ENCODE peak calls at places on chromosome 7, in four cellular contexts. P is HepG2, H is K562, V is GM12878. K is an unnamed sample.

GRCh38 chr7:113684165-113684564 is 234.6 kb downstream of the PPP1R3A start:
- DNase-seq in P (no peak), H (no peak), V (no peak), K (no peak)

GRCh38 chr7:34823650-34824258 is 165.7 kb downstream of the NPSR1 start:
- DNase-seq in P (peak), H (peak), V (no peak), K (peak)

GRCh38 chr7:157674027-157674714 is 337.4 kb downstream of the DNAJB6 start:
- DNase-seq in P (no peak), H (no peak), V (no peak), K (no peak)

GRCh38 chr7:117405519-117405918 is 21.8 kb downstream of the ASZ1 start:
- DNase-seq in P (no peak), H (no peak), V (no peak), K (no peak)

GRCh38 chr7:50729962-50730361 is 52.7 kb downstream of the GRB10 start:
- DNase-seq in P (no peak), H (no peak), V (no peak), K (no peak)

GRCh38 chr7:80372415-80372814 is 139.4 kb downstream of the GNAT3 start:
- DNase-seq in P (no peak), H (no peak), V (no peak), K (no peak)

GRCh38 chr7:48643420-48644013 is 280.8 kb upstream of the CDC14C start:
- DNase-seq in P (no peak), H (no peak), V (no peak), K (no peak)

GRCh38 chr7:108492742-108493141 is 33.2 kb downstream of the PNPLA8 start:
- DNase-seq in P (no peak), H (no peak), V (no peak), K (no peak)

GRCh38 chr7:77877800-77878199 is 79.2 kb downstream of the PHTF2 start:
- DNase-seq in P (no peak), H (no peak), V (no peak), K (no peak)

GRCh38 chr7:99083068-99083651 is 60.7 kb downstream of the SMURF1 start:
- DNase-seq in P (no peak), H (no peak), V (no peak), K (no peak)

GRCh38 chr7:111568870-111569462 is 6.7 kb upstream of the IMMP2L start:
- DNase-seq in P (no peak), H (no peak), V (no peak), K (no peak)

GRCh38 chr7:42997611-42998010 is 65.4 kb downstream of the MRPL32 start:
- DNase-seq in P (no peak), H (no peak), V (no peak), K (no peak)

GRCh38 chr7:101617451-101618206 is 11.5 kb downstream of the MYL10 start:
- DNase-seq in P (no peak), H (no peak), V (no peak), K (no peak)

GRCh38 chr7:122515404-122515803 is 183.5 kb downstream of the RNF133 start:
- DNase-seq in P (peak), H (no peak), V (no peak), K (no peak)

GRCh38 chr7:102836977-102837376 is 75.8 kb upstream of the LRRC17 start:
- DNase-seq in P (no peak), H (no peak), V (no peak), K (no peak)

GRCh38 chr7:84372712-84373111 is 178.1 kb upstream of the SEMA3A start:
- DNase-seq in P (no peak), H (no peak), V (no peak), K (no peak)

DNA sequence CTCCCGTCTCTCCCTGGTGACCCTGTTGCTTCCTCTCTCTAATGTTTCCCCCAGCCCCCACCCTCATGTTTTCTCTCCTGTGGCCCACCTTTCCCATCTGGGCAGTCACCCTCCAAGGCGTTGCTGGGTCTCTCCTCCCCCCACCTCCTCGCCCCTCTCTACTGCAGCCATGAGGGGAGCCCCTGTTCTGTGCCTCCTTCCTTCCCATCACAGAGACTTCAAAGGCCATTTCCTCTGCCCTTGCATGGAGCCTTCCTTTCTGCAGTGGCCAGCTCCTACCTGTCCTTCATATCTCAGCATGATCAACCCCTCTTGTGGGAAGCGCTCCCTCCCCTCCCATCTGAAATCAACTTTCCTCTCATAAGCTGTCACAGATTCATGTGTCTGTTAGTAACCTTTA is 194.0 kb upstream of the PRSS58 start:
- DNase-seq in P (no peak), H (no peak), V (no peak), K (no peak)
- TF ChIP-seq EZH2 in P (no peak), H (no peak), V (no peak), K (no peak)

GRCh38 chr7:37494940-37495339 is 46.3 kb upstream of the ELMO1 start:
- DNase-seq in P (no peak), H (no peak), V (no peak), K (no peak)
- TF ChIP-seq MYC in P (no peak), H (no peak), V (no peak), K (no peak)

GRCh38 chr7:22419488-22419887 is 62.5 kb upstream of the RAPGEF5 start:
- DNase-seq in P (peak), H (no peak), V (no peak), K (no peak)

GRCh38 chr7:22420008-22420407 is 63.1 kb upstream of the RAPGEF5 start:
- DNase-seq in P (peak), H (no peak), V (no peak), K (no peak)

GRCh38 chr7:22417841-22418240 is 60.9 kb upstream of the RAPGEF5 start:
- DNase-seq in P (no peak), H (no peak), V (no peak), K (peak)

GRCh38 chr7:22418251-22419046 is 61.5 kb upstream of the RAPGEF5 start:
- DNase-seq in P (no peak), H (no peak), V (no peak), K (peak)

GRCh38 chr7:22417349-22417748 is 60.4 kb upstream of the RAPGEF5 start:
- DNase-seq in P (no peak), H (no peak), V (no peak), K (no peak)
- TF ChIP-seq POLR2AphosphoS5 in P (no peak), H (no peak), V (no peak), K (no peak)

GRCh38 chr7:156515911-156516790 is 124.4 kb upstream of the RNF32 start:
- DNase-seq in P (peak), H (no peak), V (no peak), K (no peak)
- TF ChIP-seq EZH2 in P (no peak), H (no peak), V (no peak), K (no peak)

GRCh38 chr7:133295484-133295883 is 42.6 kb downstream of the EXOC4 start:
- DNase-seq in P (no peak), H (no peak), V (no peak), K (no peak)

GRCh38 chr7:133294234-133294633 is 41.4 kb downstream of the EXOC4 start:
- DNase-seq in P (no peak), H (no peak), V (no peak), K (no peak)

GRCh38 chr7:133293390-133294110 is 40.7 kb downstream of the EXOC4 start:
- DNase-seq in P (no peak), H (no peak), V (no peak), K (no peak)

GRCh38 chr7:133290041-133290440 is 37.2 kb downstream of the EXOC4 start:
- DNase-seq in P (no peak), H (no peak), V (no peak), K (peak)

DNA sequence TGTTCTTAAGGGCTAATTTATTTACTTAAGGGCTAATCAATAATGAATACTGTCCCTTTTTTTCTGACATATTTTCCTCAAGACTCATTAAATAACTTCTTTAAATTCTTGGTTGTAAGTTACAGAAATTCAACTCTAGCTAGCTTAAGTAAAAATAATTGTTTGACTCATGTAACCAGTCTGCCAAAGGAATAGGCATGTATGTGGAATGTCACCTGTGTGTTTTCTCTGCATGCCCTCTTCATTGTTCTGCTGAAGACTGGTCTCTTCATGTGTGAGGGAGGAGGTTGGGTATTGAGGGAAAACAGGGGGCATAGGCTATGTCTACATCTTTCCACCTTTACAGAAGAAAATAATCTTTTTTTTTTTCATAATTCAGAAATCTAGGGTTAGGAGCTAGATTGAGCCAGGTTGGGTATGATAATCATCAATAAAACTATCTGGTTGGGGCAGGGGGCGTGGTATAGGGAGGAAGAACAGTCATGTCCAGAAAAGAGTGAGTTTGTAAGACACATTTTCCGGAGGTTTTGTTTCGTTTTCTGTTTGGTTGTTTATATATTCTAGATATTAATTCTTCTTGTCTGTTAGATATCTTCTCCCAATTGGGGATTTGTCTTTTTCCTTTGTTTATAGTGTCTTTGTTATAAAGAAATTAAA is 37.9 kb downstream of the EXOC4 start:
- DNase-seq in P (no peak), H (no peak), V (no peak), K (no peak)
- TF ChIP-seq MYC in P (no peak), H (no peak), V (no peak), K (no peak)

K was measured in endothelial cell of umbilical vein.